ENCODE peak calls at places on chromosomes 2 and 18, in six cellular contexts. K, F, C, L, V and T are unnamed samples. For H3K4me1, the result is how much of the 10 kb centered on the place peaks cover.

GRCh38 chr2:37471994-37472393 is 127.6 kb downstream of the QPCT start:
- DNase-seq in K (no peak), L (no peak), C (no peak), V (no peak), F (no peak), T (no peak)

GRCh38 chr18:45930953-45931352 is 36.2 kb downstream of the EPG5 start:
- DNase-seq in V (no peak), L (no peak), K (no peak), F (no peak), C (no peak), T (no peak)

GRCh38 chr2:149597050-149598013 is 9.8 kb upstream of the MMADHC start:
- DNase-seq in V (no peak), F (peak), C (peak), K (no peak), L (no peak), T (peak)

GRCh38 chr2:237441605-237442004 is 27.6 kb upstream of the COL6A3 start:
- DNase-seq in L (no peak), V (no peak), F (no peak), K (no peak), C (no peak), T (no peak)

GRCh38 chr2:68045337-68045736 is 17.5 kb downstream of the C1D start:
- DNase-seq in L (no peak), K (no peak), V (no peak), C (no peak), F (no peak), T (no peak)

GRCh38 chr2:227853765-227854271 is 17.6 kb upstream of the DAW1 start:
- DNase-seq in V (no peak), L (no peak), K (no peak), F (no peak), C (no peak), T (no peak)

GRCh38 chr2:64595397-64596160 is 58.1 kb downstream of the SERTAD2 start:
- DNase-seq in L (no peak), K (no peak), F (no peak), V (no peak), C (no peak), T (no peak)

GRCh38 chr2:9347411-9347853 is 75.9 kb downstream of the ITGB1BP1 start:
- DNase-seq in L (peak), F (peak), V (no peak), K (peak), C (no peak), T (no peak)

GRCh38 chr2:234292205-234292954 is 204.5 kb downstream of the ARL4C start:
- DNase-seq in C (peak), L (no peak), K (no peak), V (no peak), F (no peak), T (no peak)

GRCh38 chr2:29104589-29105164 is 10.5 kb upstream of the CLIP4 start:
- DNase-seq in V (no peak), F (no peak), C (no peak), L (no peak), K (no peak), T (no peak)

GRCh38 chr2:55431982-55432627 is 12.4 kb upstream of the CCDC88A start:
- DNase-seq in C (no peak), F (no peak), V (no peak), L (no peak), K (no peak), T (no peak)

GRCh38 chr2:140759431-140760156 is 1371.2 kb downstream of the LRP1B start:
- DNase-seq in L (no peak), F (no peak), K (no peak), V (no peak), C (no peak), T (no peak)

GRCh38 chr2:227661019-227661726 is 5.4 kb upstream of the SCYGR5 start:
- DNase-seq in V (no peak), F (no peak), K (no peak), C (no peak), L (no peak), T (no peak)

GRCh38 chr2:196266351-196266750 is 95.0 kb upstream of the STK17B start:
- DNase-seq in L (no peak), K (no peak), F (no peak), V (no peak), C (no peak), T (no peak)

GRCh38 chr2:23367760-23368159 is 17.2 kb upstream of the KLHL29 start:
- DNase-seq in K (no peak), L (no peak), V (no peak), F (no peak), C (no peak), T (no peak)

GRCh38 chr2:166148811-166149400 is 21.1 kb upstream of the SCN1A start:
- DNase-seq in V (no peak), F (no peak), K (no peak), L (no peak), C (no peak), T (no peak)

GRCh38 chr2:166156985-166157490 is 29.2 kb upstream of the SCN1A start:
- DNase-seq in L (no peak), F (no peak), C (no peak), K (no peak), V (no peak), T (no peak)

GRCh38 chr2:166154685-166155091 is 26.9 kb upstream of the SCN1A start:
- DNase-seq in C (no peak), K (no peak), F (no peak), V (no peak), L (no peak), T (peak)

GRCh38 chr2:166147883-166148282 is 20.1 kb upstream of the SCN1A start:
- DNase-seq in V (no peak), L (no peak), K (no peak), C (no peak), F (no peak), T (no peak)

DNA sequence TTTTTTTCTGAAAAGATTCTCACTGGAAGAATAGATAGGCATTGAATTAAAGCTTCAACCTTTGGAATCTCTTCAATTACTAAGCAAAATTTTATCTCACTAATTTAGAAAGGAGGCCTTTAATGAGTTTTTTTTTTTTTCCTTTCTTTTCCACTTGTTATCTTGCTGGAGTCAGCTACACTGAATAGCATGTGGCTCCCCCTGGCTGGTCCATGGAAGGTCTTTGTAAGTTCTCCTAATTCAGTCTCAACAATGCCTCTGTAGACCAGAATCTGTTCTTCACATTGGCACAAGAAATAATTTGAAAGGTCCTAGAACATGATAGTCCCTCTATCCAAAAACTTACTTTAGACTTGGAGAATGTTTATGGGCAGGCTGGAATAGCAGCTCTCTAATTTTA is 24.2 kb upstream of the SCN1A start:
- DNase-seq in F (no peak), K (no peak), L (no peak), C (no peak), V (no peak), T (no peak)
- H3K4me1 ChIP-seq in F (under half), K (under half), L (under half), C (under half), V (under half), T (under half)

GRCh38 chr2:2777876-2778275 is 446.8 kb upstream of the MYT1L start:
- DNase-seq in C (no peak), K (no peak), V (no peak), L (no peak), F (no peak), T (no peak)

GRCh38 chr2:2779727-2780126 is 448.7 kb upstream of the MYT1L start:
- DNase-seq in C (no peak), K (no peak), F (no peak), V (no peak), L (no peak), T (no peak)

GRCh38 chr2:2773692-2774091 is 442.6 kb upstream of the MYT1L start:
- DNase-seq in F (no peak), V (no peak), K (no peak), L (no peak), C (no peak), T (no peak)

GRCh38 chr2:2775018-2775417 is 443.9 kb upstream of the MYT1L start:
- DNase-seq in F (no peak), K (no peak), L (no peak), V (no peak), C (no peak), T (no peak)

GRCh38 chr2:2777213-2777612 is 446.1 kb upstream of the MYT1L start:
- DNase-seq in C (no peak), K (no peak), L (no peak), V (no peak), F (no peak), T (no peak)
- H3K4me1 ChIP-seq in C (under half), K (under half), L (under half), V (under half), F (under half), T (under half)

GRCh38 chr2:223936862-223937326 is 8.2 kb downstream of the WDFY1 start:
- DNase-seq in K (no peak), V (no peak), F (no peak), L (no peak), C (no peak), T (no peak)

GRCh38 chr2:223934870-223935269 is 10.3 kb downstream of the WDFY1 start:
- DNase-seq in V (no peak), C (no peak), K (no peak), F (no peak), L (no peak), T (no peak)

GRCh38 chr2:223935459-223936125 is 9.5 kb downstream of the WDFY1 start:
- DNase-seq in L (no peak), V (no peak), C (no peak), F (no peak), K (no peak), T (no peak)

GRCh38 chr2:223941579-223942277 is 3.4 kb downstream of the WDFY1 start:
- DNase-seq in L (no peak), V (no peak), K (no peak), C (peak), F (no peak), T (peak)

DNA sequence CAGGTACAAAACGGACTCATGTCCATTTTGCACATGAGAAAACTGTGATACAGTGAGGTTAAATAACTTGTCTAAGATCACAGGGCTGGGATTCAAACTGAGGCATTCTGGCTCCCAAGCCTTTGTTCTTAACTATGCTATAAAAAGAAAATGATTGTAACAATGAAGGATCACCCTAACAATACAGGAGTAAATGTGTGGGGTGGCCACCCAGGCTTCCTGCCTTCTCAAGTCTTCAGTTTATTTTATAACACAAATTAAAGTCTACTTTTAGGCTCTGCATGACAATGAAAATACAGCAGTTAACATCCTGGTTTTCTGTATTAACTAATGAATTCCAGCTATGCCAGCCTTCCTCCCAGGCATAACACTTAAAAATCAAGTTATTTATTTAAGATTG is 7.6 kb downstream of the WDFY1 start:
- DNase-seq in L (no peak), K (no peak), V (no peak), C (no peak), F (no peak), T (no peak)
- H3K4me1 ChIP-seq in L (under half), K (half or more), V (under half), C (under half), F (half or more), T (half or more)

GRCh38 chr18:47109720-47110119 is 40.6 kb downstream of the HDHD2 start:
- DNase-seq in F (no peak), K (no peak), L (no peak), C (no peak), V (no peak), T (no peak)

GRCh38 chr18:47108373-47108772 is 41.9 kb downstream of the HDHD2 start:
- DNase-seq in K (no peak), F (no peak), C (no peak), L (no peak), V (no peak), T (no peak)

GRCh38 chr18:47109049-47109448 is 41.3 kb downstream of the HDHD2 start:
- DNase-seq in L (no peak), F (no peak), K (no peak), C (no peak), V (no peak), T (no peak)

GRCh38 chr18:47113796-47114540 is 36.3 kb downstream of the HDHD2 start:
- DNase-seq in K (no peak), L (no peak), V (no peak), C (no peak), F (no peak), T (no peak)

DNA sequence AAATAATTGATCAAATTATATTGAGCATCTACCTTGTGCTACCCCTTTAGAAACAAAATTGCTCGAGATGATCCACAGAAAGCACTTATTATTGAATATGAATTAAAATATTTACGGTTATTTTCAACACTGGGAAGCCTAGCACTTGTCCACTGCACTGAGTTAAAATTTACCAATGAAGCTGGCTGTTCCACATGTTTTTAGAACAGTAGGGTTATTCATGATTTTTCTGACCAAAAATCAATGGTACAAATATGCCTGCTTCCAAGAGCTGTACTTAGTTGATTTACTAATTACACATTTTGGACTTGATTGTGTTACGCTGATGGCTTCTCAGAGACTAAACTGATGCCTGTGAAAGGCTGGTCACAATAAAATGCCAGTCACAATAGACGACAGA is 39.4 kb downstream of the HDHD2 start:
- DNase-seq in K (no peak), L (no peak), V (no peak), F (no peak), C (no peak), T (no peak)
- H3K4me1 ChIP-seq in K (under half), L (under half), V (under half), F (under half), C (under half), T (under half)

GRCh38 chr2:105828543-105828942 is 83.8 kb downstream of the NCK2 start:
- DNase-seq in K (no peak), L (no peak), F (no peak), V (no peak), C (no peak), T (no peak)
- H3K4me1 ChIP-seq in K (under half), L (under half), F (under half), V (under half), C (under half), T (under half)

GRCh38 chr2:218263817-218264611 is 3.2 kb downstream of the GPBAR1 start:
- DNase-seq in L (no peak), K (no peak), C (no peak), F (no peak), V (no peak), T (no peak)
- H3K4me1 ChIP-seq in L (under half), K (half or more), C (under half), F (half or more), V (under half), T (under half)

GRCh38 chr2:222160944-222161343 is 137.9 kb downstream of the PAX3 start:
- DNase-seq in F (no peak), C (no peak), V (no peak), L (no peak), K (no peak), T (no peak)
- H3K4me1 ChIP-seq in F (under half), C (under half), V (under half), L (under half), K (under half), T (under half)

GRCh38 chr2:74385396-74385795 is 5.3 kb upstream of the DCTN1 start:
- DNase-seq in F (no peak), V (no peak), C (no peak), K (no peak), L (no peak), T (no peak)
- H3K4me1 ChIP-seq in F (half or more), V (under half), C (under half), K (half or more), L (under half), T (under half)

DNA sequence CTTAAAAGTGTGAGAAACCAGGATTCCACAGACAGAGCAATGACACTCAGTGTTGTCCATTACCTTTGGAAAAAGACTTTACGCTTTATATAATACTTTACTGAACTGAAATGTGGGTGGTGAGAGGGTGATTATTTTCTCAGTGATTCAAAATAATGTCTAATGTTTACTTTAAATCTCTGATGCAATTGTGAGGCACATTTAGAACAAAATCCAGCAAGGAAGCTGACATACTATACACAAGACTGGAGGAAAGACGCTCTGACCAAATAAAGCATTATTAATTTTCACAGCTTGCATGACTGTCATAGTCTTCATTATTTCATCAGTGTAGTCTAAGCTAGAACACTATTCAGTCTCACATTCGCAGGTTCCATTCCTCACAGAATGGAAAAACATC is 34.1 kb upstream of the STAT1 start:
- DNase-seq in F (no peak), V (no peak), C (no peak), L (no peak), K (no peak), T (no peak)
- H3K4me1 ChIP-seq in F (under half), V (under half), C (under half), L (under half), K (under half), T (under half)